ENCODE peak calls at places on chromosome 7, in seven cellular contexts. C is GDM1, T is cardiac fibroblast, B is psoas muscle, A is fibroblast of villous mesenchyme, S is OCI-LY7, G is GM12891. Q is an unnamed sample.

GRCh38 chr7:41491752-41492405 is 211.0 kb downstream of the INHBA start:
- DNase-seq in C (no peak), T (no peak), B (no peak), A (peak), S (no peak), G (no peak), Q (no peak)

GRCh38 chr7:50156746-50157145 is 63.7 kb upstream of the ZPBP start:
- DNase-seq in C (peak), T (no peak), B (no peak), A (no peak), S (peak), G (no peak), Q (no peak)

GRCh38 chr7:98418636-98419315 is 17.9 kb upstream of the BAIAP2L1 start:
- DNase-seq in C (no peak), T (peak), B (no peak), A (peak), S (no peak), G (no peak), Q (no peak)

GRCh38 chr7:5695709-5696345 is 85.6 kb downstream of the RNF216 start:
- DNase-seq in C (no peak), T (peak), B (peak), A (peak), S (no peak), G (no peak), Q (no peak)

GRCh38 chr7:104926905-104927454 is 87.0 kb upstream of the KMT2E start:
- DNase-seq in C (no peak), T (no peak), B (no peak), A (no peak), S (no peak), G (no peak), Q (no peak)

GRCh38 chr7:139799586-139799985 is 21.8 kb upstream of the HIPK2 start:
- DNase-seq in C (peak), T (peak), B (no peak), A (no peak), S (no peak), G (no peak), Q (no peak)

GRCh38 chr7:100829150-100829716 is 1.9 kb upstream of the EPHB4 start:
- DNase-seq in C (no peak), T (peak), B (peak), A (no peak), S (no peak), G (no peak), Q (no peak)

GRCh38 chr7:73900286-73900685 is 39.3 kb downstream of the TMEM270 start:
- DNase-seq in C (no peak), T (peak), B (peak), A (no peak), S (no peak), G (no peak), Q (no peak)

GRCh38 chr7:38594931-38595330 is 36.2 kb downstream of the AMPH start:
- DNase-seq in C (no peak), T (no peak), B (no peak), A (no peak), S (no peak), G (no peak), Q (no peak)

GRCh38 chr7:114086491-114086905 is 167.7 kb upstream of the PPP1R3A start:
- DNase-seq in C (no peak), T (no peak), B (peak), A (no peak), S (no peak), G (no peak), Q (no peak)

GRCh38 chr7:112596981-112597380 is 116.2 kb downstream of the LSMEM1 start:
- DNase-seq in C (no peak), T (peak), B (no peak), A (no peak), S (no peak), G (no peak), Q (no peak)

GRCh38 chr7:108630002-108630401 is 60.3 kb downstream of the DNAJB9 start:
- DNase-seq in C (no peak), T (peak), B (no peak), A (peak), S (no peak), G (no peak), Q (no peak)

GRCh38 chr7:5598261-5598761 is 174.7 kb upstream of the TNRC18 start:
- DNase-seq in C (no peak), T (no peak), B (no peak), A (peak), S (no peak), G (no peak), Q (no peak)

GRCh38 chr7:155509725-155510551 is 36.4 kb downstream of the CNPY1 start:
- DNase-seq in C (no peak), T (no peak), B (no peak), A (no peak), S (no peak), G (no peak), Q (no peak)